ENCODE peak calls at places on chromosomes 6 and 20, in seven cellular contexts. H is H9, B is IMR-90, R is mesenchymal stem cell, D is mesendoderm, L is trophoblast cell, U is H1. P is an unnamed sample.

GRCh38 chr6:149130093-149130872 is 187.2 kb upstream of the TAB2 start:
- DNase-seq in H (no peak), B (peak; percentile 4), R (peak; percentile 17), D (no peak), L (peak; percentile 82), U (no peak), P (no peak)

GRCh38 chr20:34525709-34526416 is 9.6 kb downstream of the DYNLRB1 start:
- DNase-seq in H (no peak), B (peak; percentile 100), R (peak; percentile 98), D (peak; percentile 51), L (peak; percentile 93), U (no peak), P (no peak)

GRCh38 chr6:37889015-37889885 is 69.7 kb downstream of the ZFAND3 start:
- DNase-seq in H (no peak), B (no peak), R (no peak), D (no peak), L (no peak), U (no peak), P (no peak)

GRCh38 chr6:40732878-40733277 is 145.7 kb upstream of the LRFN2 start:
- DNase-seq in H (no peak), B (no peak), R (peak; percentile 10), D (no peak), L (no peak), U (no peak), P (no peak)

GRCh38 chr20:5665417-5665816 is 84.8 kb upstream of the SHLD1 start:
- DNase-seq in H (no peak), B (no peak), R (no peak), D (no peak), L (no peak), U (no peak), P (no peak)

GRCh38 chr6:109165392-109165964 is 70.2 kb downstream of the CEP57L1 start:
- DNase-seq in H (no peak), B (peak; percentile 70), R (peak; percentile 76), D (peak; percentile 30), L (peak; percentile 12), U (no peak), P (no peak)

GRCh38 chr20:4021905-4022304 is 6.5 kb upstream of the RNF24 start:
- DNase-seq in H (no peak), B (peak; percentile 58), R (no peak), D (peak; percentile 57), L (no peak), U (no peak), P (no peak)

GRCh38 chr20:2688041-2688591 is 4.5 kb upstream of the EBF4 start:
- DNase-seq in H (peak; percentile 76), B (peak; percentile 29), R (peak; percentile 36), D (peak; percentile 59), L (peak; percentile 4), U (no peak), P (no peak)

GRCh38 chr20:23752019-23752418 is 1.3 kb upstream of the CST1 start:
- DNase-seq in H (no peak), B (no peak), R (no peak), D (no peak), L (no peak), U (no peak), P (no peak)

GRCh38 chr6:116465246-116465645 is 4.1 kb downstream of the CALHM6 start:
- DNase-seq in H (no peak), B (no peak), R (no peak), D (no peak), L (peak; percentile 27), U (no peak), P (no peak)

GRCh38 chr6:89853068-89853467 is 23.4 kb downstream of the CASP8AP2 start:
- DNase-seq in H (no peak), B (peak; percentile 70), R (peak; percentile 14), D (no peak), L (peak; percentile 84), U (no peak), P (no peak)

GRCh38 chr6:84026721-84027164 is 6.8 kb upstream of the MRAP2 start:
- DNase-seq in H (no peak), B (no peak), R (no peak), D (no peak), L (no peak), U (no peak), P (no peak)

GRCh38 chr6:93317587-93317986 is 101.8 kb downstream of the EPHA7 start:
- DNase-seq in H (no peak), B (no peak), R (no peak), D (peak; percentile 75), L (no peak), U (no peak), P (no peak)

GRCh38 chr20:33059741-33060390 is 6.2 kb downstream of the BPIFB3 start:
- DNase-seq in H (peak; percentile 46), B (no peak), R (no peak), D (no peak), L (no peak), U (no peak), P (no peak)

GRCh38 chr6:127576874-127577273 is at the start of gene C6orf58:
- DNase-seq in H (no peak), B (no peak), R (no peak), D (no peak), L (no peak), U (no peak), P (no peak)

GRCh38 chr6:153616506-153616905 is 422.5 kb upstream of the OPRM1 start:
- DNase-seq in H (peak; percentile 62), B (no peak), R (no peak), D (peak; percentile 55), L (no peak), U (peak; percentile 33), P (no peak)

GRCh38 chr20:24620937-24621519 is 151.6 kb downstream of the SYNDIG1 start:
- DNase-seq in H (no peak), B (no peak), R (no peak), D (no peak), L (no peak), U (no peak), P (no peak)

GRCh38 chr6:41702089-41702745 is 33.2 kb downstream of the TFEB start:
- DNase-seq in H (no peak), B (no peak), R (no peak), D (no peak), L (no peak), U (no peak), P (no peak)

GRCh38 chr6:136192917-136193316 is 57.2 kb downstream of the MTFR2 start:
- DNase-seq in H (no peak), B (peak; percentile 84), R (peak; percentile 46), D (no peak), L (no peak), U (no peak), P (no peak)

GRCh38 chr6:76861403-76861802 is 601.9 kb downstream of the HTR1B start:
- DNase-seq in H (peak; percentile 49), B (no peak), R (peak; percentile 12), D (peak; percentile 65), L (peak; percentile 66), U (no peak), P (no peak)

GRCh38 chr20:13447385-13448180 is 191.1 kb downstream of the TASP1 start:
- DNase-seq in H (no peak), B (no peak), R (no peak), D (no peak), L (no peak), U (no peak), P (no peak)

GRCh38 chr20:40763646-40764295 is 74.7 kb upstream of the MAFB start:
- DNase-seq in H (no peak), B (no peak), R (no peak), D (no peak), L (no peak), U (no peak), P (no peak)

GRCh38 chr20:37519508-37520416 is 1.3 kb upstream of the NNAT start:
- DNase-seq in H (no peak), B (no peak), R (peak; percentile 12), D (peak; percentile 61), L (no peak), U (no peak), P (no peak)

GRCh38 chr6:168451805-168452204 is 10.8 kb downstream of the SMOC2 start:
- DNase-seq in H (peak; percentile 64), B (no peak), R (no peak), D (peak; percentile 54), L (no peak), U (no peak), P (no peak)

GRCh38 chr6:36777806-36778205 is 61.4 kb downstream of the CPNE5 start:
- DNase-seq in H (no peak), B (no peak), R (no peak), D (no peak), L (no peak), U (no peak), P (no peak)

GRCh38 chr6:11609324-11610071 is 71.9 kb downstream of the TMEM170B start:
- DNase-seq in H (no peak), B (peak; percentile 85), R (peak; percentile 89), D (peak; percentile 68), L (peak; percentile 78), U (peak; percentile 29), P (no peak)

GRCh38 chr6:130602151-130602770 is 224.9 kb upstream of the SMLR1 start:
- DNase-seq in H (no peak), B (peak; percentile 98), R (peak; percentile 94), D (no peak), L (peak; percentile 92), U (no peak), P (no peak)
- H3K23ac ChIP-seq in H (no peak overlapping the region), B (peak overlapping the region; percentile 87), R (no peak overlapping the region), D (no peak overlapping the region), L (no peak overlapping the region), U (no peak overlapping the region), P (no peak overlapping the region)

GRCh38 chr6:123770247-123770949 is 33.3 kb upstream of the NKAIN2 start:
- DNase-seq in H (no peak), B (no peak), R (no peak), D (peak; percentile 40), L (peak; percentile 33), U (no peak), P (no peak)
- H2BK120ac ChIP-seq in H (no peak overlapping the region), B (no peak overlapping the region), R (no peak overlapping the region), D (no peak overlapping the region), L (no peak overlapping the region), U (peak overlapping the region; percentile 26), P (no peak overlapping the region)

GRCh38 chr6:42761287-42762067 is 15.6 kb upstream of the TBCC start:
- DNase-seq in H (no peak), B (no peak), R (no peak), D (no peak), L (no peak), U (no peak), P (no peak)

GRCh38 chr6:42762950-42763349 is 17.0 kb upstream of the TBCC start:
- DNase-seq in H (no peak), B (no peak), R (no peak), D (no peak), L (no peak), U (no peak), P (no peak)

GRCh38 chr6:42758756-42759430 is 13.0 kb upstream of the TBCC start:
- DNase-seq in H (no peak), B (no peak), R (no peak), D (no peak), L (no peak), U (no peak), P (no peak)

GRCh38 chr6:42764883-42765653 is 16.8 kb upstream of the BICRAL start:
- DNase-seq in H (no peak), B (no peak), R (no peak), D (no peak), L (peak; percentile 81), U (no peak), P (no peak)

GRCh38 chr6:42762338-42762929 is 16.5 kb upstream of the TBCC start:
- DNase-seq in H (no peak), B (no peak), R (no peak), D (no peak), L (peak; percentile 49), U (no peak), P (no peak)
- H3K23ac ChIP-seq in H (no peak overlapping the region), B (no peak overlapping the region), R (no peak overlapping the region), D (no peak overlapping the region), L (no peak overlapping the region), U (no peak overlapping the region), P (no peak overlapping the region)

GRCh38 chr6:121998631-121999030 is 400.8 kb upstream of the HSF2 start:
- DNase-seq in H (no peak), B (no peak), R (no peak), D (no peak), L (no peak), U (no peak), P (no peak)
- H2BK120ac ChIP-seq in H (no peak overlapping the region), B (no peak overlapping the region), R (no peak overlapping the region), D (no peak overlapping the region), L (no peak overlapping the region), U (no peak overlapping the region), P (no peak overlapping the region)

P was measured in neuronal stem cell.